ENCODE peak calls at places on chromosomes 13 and 19, in eight cellular contexts. Q, B, G, V, U, R, F and I are unnamed samples.

GRCh38 chr19:49832556-49832955 is 14.5 kb downstream of the MED25 start:
- DNase-seq in G (no peak), V (no peak), Q (no peak), F (peak), B (no peak), U (no peak), R (no peak), I (no peak)

GRCh38 chr19:41324921-41325639 is 15.1 kb downstream of the CCDC97 start:
- DNase-seq in Q (peak), B (no peak), R (no peak), U (peak), V (peak), F (peak), G (no peak), I (no peak)

GRCh38 chr13:29908411-29908810 is 58.0 kb upstream of the UBL3 start:
- DNase-seq in R (no peak), V (no peak), G (no peak), F (peak), U (peak), Q (peak), B (no peak), I (no peak)

GRCh38 chr19:52176574-52176973 is 5.2 kb upstream of the ZNF836 start:
- DNase-seq in Q (no peak), V (no peak), G (no peak), F (no peak), U (no peak), B (no peak), R (no peak), I (no peak)

GRCh38 chr19:7010722-7011593 is 10.3 kb downstream of the MBD3L2B start:
- DNase-seq in F (no peak), Q (no peak), G (no peak), U (no peak), B (no peak), V (no peak), R (no peak), I (no peak)

GRCh38 chr19:39212377-39212742 is 8.3 kb upstream of the SYCN start:
- DNase-seq in V (peak), G (no peak), B (no peak), F (peak), R (no peak), Q (peak), U (no peak), I (no peak)

GRCh38 chr19:33177417-33177976 is 16.6 kb upstream of the LRP3 start:
- DNase-seq in V (no peak), U (no peak), F (no peak), B (peak), R (no peak), Q (no peak), G (peak), I (no peak)

GRCh38 chr13:30792257-30793000 is 57.1 kb downstream of the ALOX5AP start:
- DNase-seq in R (peak), Q (peak), V (no peak), B (no peak), U (peak), G (no peak), F (peak), I (no peak)

GRCh38 chr19:48102870-48103751 is 7.5 kb downstream of the PLA2G4C start:
- DNase-seq in V (no peak), U (peak), F (peak), B (no peak), R (no peak), G (no peak), Q (peak), I (peak)

GRCh38 chr13:45545686-45546409 is 69.7 kb downstream of the ERICH6B start:
- DNase-seq in B (no peak), Q (no peak), G (no peak), U (no peak), R (no peak), V (no peak), F (no peak), I (no peak)

GRCh38 chr19:45769821-45770191 is 754 bp upstream of the SIX5 start:
- DNase-seq in V (peak), R (no peak), Q (no peak), U (no peak), G (no peak), B (peak), F (no peak), I (no peak)

GRCh38 chr13:51298812-51299211 is 40.7 kb upstream of the SERPINE3 start:
- DNase-seq in G (no peak), Q (no peak), B (no peak), U (peak), F (no peak), R (no peak), V (no peak), I (no peak)

GRCh38 chr19:45528744-45529453 is 21.6 kb downstream of the VASP start:
- DNase-seq in B (peak), U (peak), V (no peak), F (no peak), Q (no peak), R (no peak), G (no peak), I (peak)

GRCh38 chr19:33329727-33330126 is 27.4 kb upstream of the CEBPA start:
- DNase-seq in F (no peak), B (no peak), V (no peak), Q (no peak), R (no peak), U (no peak), G (no peak), I (no peak)

GRCh38 chr19:10603084-10603872 is 16.2 kb upstream of the AP1M2 start:
- DNase-seq in B (no peak), V (peak), U (peak), Q (peak), F (no peak), G (peak), R (no peak), I (no peak)

GRCh38 chr19:47729799-47730520 is 15.4 kb upstream of the NOP53 start:
- DNase-seq in Q (no peak), U (peak), F (no peak), R (no peak), B (no peak), G (no peak), V (no peak), I (no peak)